ENCODE peak calls at places on chromosomes 2 and 18, in five cellular contexts. T is GM23248; R is Peyer's patch; K is CD8-positive, alpha-beta T cell; Y is IMR-90. J is an unnamed sample.

GRCh38 chr2:104853926-104854506 is at the start of gene POU3F3:
- DNase-seq in R (peak), T (peak), K (peak), Y (no peak), J (no peak)

GRCh38 chr2:5304640-5305039 is 387.5 kb upstream of the SOX11 start:
- DNase-seq in T (no peak), R (no peak), K (no peak), Y (no peak), J (no peak)

GRCh38 chr2:134289225-134289624 is 35.4 kb downstream of the MGAT5 start:
- DNase-seq in R (no peak), T (no peak), K (no peak), Y (no peak), J (no peak)

GRCh38 chr2:168639501-168639900 is 162.9 kb upstream of the NOSTRIN start:
- DNase-seq in Y (peak), K (no peak), T (peak), R (peak), J (no peak)

GRCh38 chr18:456361-456821 is 44.1 kb downstream of the COLEC12 start:
- DNase-seq in K (no peak), Y (peak), T (peak), R (no peak), J (no peak)

GRCh38 chr2:232435805-232436204 is 20.1 kb upstream of the ALPI start:
- DNase-seq in Y (no peak), R (no peak), K (no peak), T (no peak), J (no peak)

GRCh38 chr18:59915606-59916005 is 15.8 kb downstream of the PMAIP1 start:
- DNase-seq in K (no peak), R (no peak), Y (peak), T (peak), J (peak)

GRCh38 chr18:38644875-38645641 is 1079.5 kb upstream of the CELF4 start:
- DNase-seq in Y (no peak), K (no peak), T (no peak), R (no peak), J (no peak)

GRCh38 chr2:159094173-159094737 is 125.8 kb downstream of the TANC1 start:
- DNase-seq in T (peak), R (no peak), K (no peak), Y (peak), J (no peak)

GRCh38 chr18:3794537-3795348 is 344.8 kb downstream of the TGIF1 start:
- DNase-seq in T (peak), Y (peak), K (no peak), R (no peak), J (no peak)

GRCh38 chr2:85131116-85131515 is 2.1 kb upstream of the TCF7L1 start:
- DNase-seq in T (peak), R (no peak), K (no peak), Y (peak), J (no peak)

GRCh38 chr2:184026961-184027360 is 571.4 kb upstream of the ZNF804A start:
- DNase-seq in R (no peak), T (no peak), K (no peak), Y (no peak), J (no peak)

GRCh38 chr18:11902522-11903292 is 5.4 kb downstream of the MPPE1 start:
- DNase-seq in Y (peak), T (peak), K (no peak), R (no peak), J (no peak)

GRCh38 chr18:43180814-43181213 is 65.3 kb upstream of the RIT2 start:
- DNase-seq in R (no peak), T (no peak), K (no peak), Y (no peak), J (no peak)

GRCh38 chr2:54411801-54412354 is 44.2 kb upstream of the SPTBN1 start:
- DNase-seq in K (no peak), T (no peak), R (no peak), Y (peak), J (no peak)

GRCh38 chr18:48446582-48447225 is 37.5 kb upstream of the ZBTB7C start:
- DNase-seq in K (peak), T (peak), R (peak), Y (peak), J (peak)

GRCh38 chr2:41821167-41821566 is 226.7 kb upstream of the PKDCC start:
- DNase-seq in Y (no peak), T (no peak), R (no peak), K (no peak), J (no peak)

GRCh38 chr18:63410792-63411191 is 11.5 kb downstream of the VPS4B start:
- DNase-seq in R (no peak), T (peak), Y (peak), K (no peak), J (no peak)

GRCh38 chr2:197308635-197309368 is 1.8 kb downstream of the ANKRD44 start:
- DNase-seq in K (no peak), R (no peak), T (no peak), Y (no peak), J (no peak)
- H3K27ac ChIP-seq in K (peak), R (peak), T (no peak), Y (no peak), J (no peak)

GRCh38 chr2:196200557-196200956 is 29.2 kb upstream of the STK17B start:
- DNase-seq in K (no peak), T (no peak), Y (no peak), R (no peak), J (no peak)

GRCh38 chr2:196206804-196207203 is 35.4 kb upstream of the STK17B start:
- DNase-seq in T (no peak), Y (no peak), R (no peak), K (no peak), J (no peak)

GRCh38 chr2:196205891-196206408 is 34.6 kb upstream of the STK17B start:
- DNase-seq in Y (no peak), K (no peak), R (no peak), T (peak), J (no peak)

GRCh38 chr2:196204991-196205766 is 33.8 kb upstream of the STK17B start:
- DNase-seq in T (no peak), R (no peak), Y (no peak), K (no peak), J (no peak)

DNA sequence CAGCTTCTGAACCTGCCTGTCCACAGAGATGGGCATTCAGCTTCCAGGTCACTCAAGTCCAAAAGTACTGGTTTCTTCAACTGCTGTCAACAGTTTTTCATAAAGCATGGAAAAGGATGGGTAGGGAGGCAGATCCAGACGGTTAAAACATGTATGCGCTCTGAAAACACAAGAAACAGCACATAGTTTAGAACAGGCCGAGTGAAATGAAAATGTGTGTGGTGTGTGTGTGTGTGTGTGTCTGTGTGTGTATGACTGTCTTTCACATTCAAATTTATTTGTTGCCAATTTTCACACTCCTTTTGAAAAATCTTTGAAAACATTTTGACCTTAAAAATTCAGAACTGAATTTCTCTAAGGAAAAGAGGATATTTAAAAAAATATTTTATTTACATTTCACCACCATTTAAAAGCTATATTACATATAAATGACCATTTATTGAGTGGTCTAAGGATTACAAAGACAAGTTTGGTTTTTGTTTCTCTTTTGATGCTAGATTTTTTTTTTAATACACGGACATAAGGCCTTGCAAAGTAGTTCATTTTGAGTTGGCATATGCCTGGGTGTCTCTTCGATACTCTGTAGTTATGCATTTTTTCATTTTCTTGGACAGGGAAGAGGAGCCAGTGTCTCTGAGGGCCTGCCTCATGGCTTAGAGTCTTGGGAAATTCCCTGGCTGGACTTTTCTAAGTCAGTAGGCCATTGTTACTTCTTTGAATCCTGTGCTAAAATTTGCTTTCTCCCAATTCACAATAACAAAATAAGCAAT is 30.0 kb upstream of the STK17B start:
- DNase-seq in K (no peak), T (no peak), Y (no peak), R (no peak), J (no peak)
- H3K27ac ChIP-seq in K (no peak), T (no peak), Y (no peak), R (peak), J (no peak)

DNA sequence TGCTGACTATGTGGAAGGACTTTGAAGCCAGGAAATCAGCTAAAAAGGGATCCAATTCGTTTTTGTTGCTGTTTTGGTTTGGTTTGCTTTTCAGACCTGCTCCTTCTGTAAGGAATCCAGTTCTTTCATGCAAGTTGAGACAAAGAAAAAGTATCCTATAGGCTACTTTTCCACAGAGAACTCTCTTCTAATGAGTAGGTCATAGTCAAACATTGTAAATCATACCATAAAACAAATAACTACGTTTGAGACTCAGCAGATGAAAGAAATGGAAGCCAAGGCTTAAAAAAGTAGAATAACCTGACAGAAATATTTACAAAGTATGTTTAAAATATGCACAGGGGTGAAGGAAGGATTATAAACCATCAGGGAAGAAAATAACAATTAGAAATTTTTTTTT is 37.8 kb upstream of the MSTN start:
- DNase-seq in Y (no peak), K (no peak), R (no peak), T (no peak), J (no peak)
- H3K27ac ChIP-seq in Y (no peak), K (no peak), R (no peak), T (no peak), J (no peak)

GRCh38 chr2:102166189-102166845 is 20.5 kb upstream of the IL1RL2 start:
- DNase-seq in Y (peak), R (no peak), T (peak), K (no peak), J (no peak)
- H3K27ac ChIP-seq in Y (no peak), R (no peak), T (peak), K (no peak), J (no peak)

J was measured in right lobe of liver.